ENCODE peak calls at places on chromosomes 5 and 9, in five cellular contexts. One of them, this sample, is unnamed. For H3K4me1, H3K36me3 and H3K27me3, the result is how much of the 10 kb centered on the place peaks cover.

GRCh38 chr9:98057095-98057799 is 715 bp downstream of the NANS start:
- DNase-seq in Karpas-422: peak
- DNase-seq in fibroblast of lung: peak
- DNase-seq in CD8-positive, alpha-beta memory T cell: no peak
- DNase-seq in colonic mucosa: no peak
- DNase-seq in this sample: no peak

GRCh38 chr9:99803694-99804093 is 18.0 kb upstream of the NR4A3 start:
- DNase-seq in Karpas-422: no peak
- DNase-seq in fibroblast of lung: peak
- DNase-seq in CD8-positive, alpha-beta memory T cell: no peak
- DNase-seq in colonic mucosa: no peak
- DNase-seq in this sample: no peak

GRCh38 chr5:112697301-112697700 is 40.4 kb upstream of the APC start:
- DNase-seq in Karpas-422: peak
- DNase-seq in fibroblast of lung: no peak
- DNase-seq in CD8-positive, alpha-beta memory T cell: no peak
- DNase-seq in colonic mucosa: no peak
- DNase-seq in this sample: no peak

GRCh38 chr9:135085830-135086546 is 1.5 kb upstream of the OLFM1 start:
- DNase-seq in Karpas-422: peak
- DNase-seq in fibroblast of lung: peak
- DNase-seq in CD8-positive, alpha-beta memory T cell: no peak
- DNase-seq in colonic mucosa: peak
- DNase-seq in this sample: no peak

GRCh38 chr5:10555134-10555733 is 8.6 kb upstream of the ANKRD33B start:
- DNase-seq in Karpas-422: no peak
- DNase-seq in fibroblast of lung: peak
- DNase-seq in CD8-positive, alpha-beta memory T cell: no peak
- DNase-seq in colonic mucosa: no peak
- DNase-seq in this sample: no peak

GRCh38 chr5:56610093-56610698 is 205.2 kb upstream of the MAP3K1 start:
- DNase-seq in Karpas-422: no peak
- DNase-seq in fibroblast of lung: no peak
- DNase-seq in CD8-positive, alpha-beta memory T cell: no peak
- DNase-seq in colonic mucosa: no peak
- DNase-seq in this sample: no peak

GRCh38 chr5:134138416-134139376 is 24.2 kb downstream of the TCF7 start:
- DNase-seq in Karpas-422: no peak
- DNase-seq in fibroblast of lung: peak
- DNase-seq in CD8-positive, alpha-beta memory T cell: no peak
- DNase-seq in colonic mucosa: no peak
- DNase-seq in this sample: no peak

GRCh38 chr9:995192-995591 is 18.7 kb downstream of the DMRT3 start:
- DNase-seq in Karpas-422: no peak
- DNase-seq in fibroblast of lung: peak
- DNase-seq in CD8-positive, alpha-beta memory T cell: no peak
- DNase-seq in colonic mucosa: no peak
- DNase-seq in this sample: no peak

GRCh38 chr9:133238272-133238850 is 29.3 kb upstream of the OBP2B start:
- DNase-seq in Karpas-422: peak
- DNase-seq in fibroblast of lung: peak
- DNase-seq in CD8-positive, alpha-beta memory T cell: no peak
- DNase-seq in colonic mucosa: peak
- DNase-seq in this sample: no peak

GRCh38 chr9:114574438-114574837 is 13.1 kb upstream of the ATP6V1G1 start:
- DNase-seq in Karpas-422: no peak
- DNase-seq in fibroblast of lung: no peak
- DNase-seq in CD8-positive, alpha-beta memory T cell: no peak
- DNase-seq in colonic mucosa: no peak
- DNase-seq in this sample: no peak

GRCh38 chr5:131630208-131630962 is 4.6 kb downstream of the RAPGEF6 start:
- DNase-seq in Karpas-422: no peak
- DNase-seq in fibroblast of lung: no peak
- DNase-seq in CD8-positive, alpha-beta memory T cell: no peak
- DNase-seq in colonic mucosa: no peak
- DNase-seq in this sample: no peak

GRCh38 chr9:79858509-79858908 is 286.7 kb downstream of the TLE4 start:
- DNase-seq in Karpas-422: peak
- DNase-seq in fibroblast of lung: peak
- DNase-seq in CD8-positive, alpha-beta memory T cell: no peak
- DNase-seq in colonic mucosa: no peak
- DNase-seq in this sample: peak

GRCh38 chr9:70615566-70616138 is 201.2 kb upstream of the KLF9 start:
- DNase-seq in Karpas-422: no peak
- DNase-seq in fibroblast of lung: no peak
- DNase-seq in CD8-positive, alpha-beta memory T cell: no peak
- DNase-seq in colonic mucosa: no peak
- DNase-seq in this sample: no peak

GRCh38 chr9:134419684-134420076 is 93.4 kb downstream of the RXRA start:
- DNase-seq in Karpas-422: peak
- DNase-seq in fibroblast of lung: no peak
- DNase-seq in CD8-positive, alpha-beta memory T cell: no peak
- DNase-seq in colonic mucosa: no peak
- DNase-seq in this sample: no peak

DNA sequence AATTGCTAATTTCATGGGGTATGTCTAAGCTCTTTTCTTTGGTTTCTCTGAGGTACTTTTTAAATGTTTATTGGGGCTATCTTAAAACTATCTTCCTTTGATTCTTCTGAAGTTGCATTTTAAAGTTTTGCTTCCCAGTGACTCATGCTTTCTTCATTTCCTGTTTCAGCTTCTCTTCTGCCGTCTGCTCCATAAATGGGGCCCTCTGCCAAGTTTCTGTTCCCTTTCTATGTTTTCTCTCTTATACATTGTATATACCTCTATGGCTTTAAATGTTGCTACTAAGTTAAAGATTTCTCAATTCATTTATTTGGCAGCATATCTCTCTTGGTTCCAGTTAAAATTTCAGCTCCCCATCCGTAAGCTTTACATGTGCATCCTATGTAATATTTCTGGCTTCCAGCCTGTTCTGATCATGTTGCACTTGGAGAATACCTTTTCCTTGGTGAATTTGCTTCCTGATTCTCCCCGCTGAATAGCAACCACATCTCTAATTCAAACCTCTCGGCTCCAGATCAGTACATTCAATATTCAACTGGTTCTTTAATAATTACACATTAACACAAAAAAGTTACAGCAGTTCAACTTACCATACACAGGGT is 125.3 kb downstream of the ST8SIA4 start:
- DNase-seq in Karpas-422: peak
- DNase-seq in fibroblast of lung: peak
- DNase-seq in CD8-positive, alpha-beta memory T cell: no peak
- DNase-seq in colonic mucosa: peak
- DNase-seq in this sample: no peak
- H3K4me1 ChIP-seq in Karpas-422: half or more
- H3K4me1 ChIP-seq in fibroblast of lung: under half
- H3K4me1 ChIP-seq in CD8-positive, alpha-beta memory T cell: under half
- H3K4me1 ChIP-seq in colonic mucosa: under half
- H3K4me1 ChIP-seq in this sample: under half

GRCh38 chr9:130635721-130636647 is 28.4 kb upstream of the PRDM12 start:
- DNase-seq in Karpas-422: no peak
- DNase-seq in fibroblast of lung: no peak
- DNase-seq in CD8-positive, alpha-beta memory T cell: no peak
- DNase-seq in colonic mucosa: no peak
- DNase-seq in this sample: no peak

GRCh38 chr9:130634191-130634768 is 30.1 kb upstream of the PRDM12 start:
- DNase-seq in Karpas-422: no peak
- DNase-seq in fibroblast of lung: no peak
- DNase-seq in CD8-positive, alpha-beta memory T cell: no peak
- DNase-seq in colonic mucosa: no peak
- DNase-seq in this sample: no peak

GRCh38 chr9:130634801-130635200 is 29.6 kb upstream of the PRDM12 start:
- DNase-seq in Karpas-422: no peak
- DNase-seq in fibroblast of lung: no peak
- DNase-seq in CD8-positive, alpha-beta memory T cell: no peak
- DNase-seq in colonic mucosa: no peak
- DNase-seq in this sample: no peak

GRCh38 chr9:130636648-130637020 is 27.8 kb upstream of the PRDM12 start:
- DNase-seq in Karpas-422: no peak
- DNase-seq in fibroblast of lung: no peak
- DNase-seq in CD8-positive, alpha-beta memory T cell: no peak
- DNase-seq in colonic mucosa: no peak
- DNase-seq in this sample: no peak

DNA sequence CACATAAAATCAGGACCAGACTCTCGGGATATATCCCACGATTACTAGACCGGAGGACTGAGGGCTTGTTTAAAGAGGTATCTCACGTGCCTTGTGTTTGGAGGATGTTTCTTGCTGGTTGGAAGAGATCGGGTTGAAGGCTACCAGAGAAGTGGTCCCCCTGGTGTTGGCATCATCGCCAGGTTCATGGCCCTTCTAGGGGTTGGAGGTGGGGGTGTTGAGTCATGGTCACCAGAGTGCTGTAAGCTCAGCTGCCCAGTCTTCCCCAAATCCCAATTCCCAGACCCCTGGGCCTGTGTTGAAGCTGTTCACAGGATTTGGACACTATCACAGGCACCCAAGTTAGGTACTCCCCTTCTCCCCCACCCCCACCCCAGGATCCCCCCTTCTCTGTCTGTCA is 29.1 kb upstream of the PRDM12 start:
- DNase-seq in Karpas-422: no peak
- DNase-seq in fibroblast of lung: no peak
- DNase-seq in CD8-positive, alpha-beta memory T cell: no peak
- DNase-seq in colonic mucosa: no peak
- DNase-seq in this sample: no peak
- H3K36me3 ChIP-seq in Karpas-422: under half
- H3K36me3 ChIP-seq in fibroblast of lung: under half
- H3K36me3 ChIP-seq in CD8-positive, alpha-beta memory T cell: under half
- H3K36me3 ChIP-seq in colonic mucosa: under half
- H3K36me3 ChIP-seq in this sample: half or more

GRCh38 chr5:168836603-168837245 is 257.6 kb upstream of the PANK3 start:
- DNase-seq in Karpas-422: no peak
- DNase-seq in fibroblast of lung: no peak
- DNase-seq in CD8-positive, alpha-beta memory T cell: no peak
- DNase-seq in colonic mucosa: no peak
- DNase-seq in this sample: no peak

GRCh38 chr5:168833936-168834335 is 254.8 kb upstream of the PANK3 start:
- DNase-seq in Karpas-422: no peak
- DNase-seq in fibroblast of lung: no peak
- DNase-seq in CD8-positive, alpha-beta memory T cell: no peak
- DNase-seq in colonic mucosa: no peak
- DNase-seq in this sample: no peak

GRCh38 chr5:168830833-168831232 is 251.7 kb upstream of the PANK3 start:
- DNase-seq in Karpas-422: no peak
- DNase-seq in fibroblast of lung: no peak
- DNase-seq in CD8-positive, alpha-beta memory T cell: no peak
- DNase-seq in colonic mucosa: no peak
- DNase-seq in this sample: no peak

GRCh38 chr5:168831438-168831837 is 252.3 kb upstream of the PANK3 start:
- DNase-seq in Karpas-422: no peak
- DNase-seq in fibroblast of lung: no peak
- DNase-seq in CD8-positive, alpha-beta memory T cell: no peak
- DNase-seq in colonic mucosa: no peak
- DNase-seq in this sample: no peak

DNA sequence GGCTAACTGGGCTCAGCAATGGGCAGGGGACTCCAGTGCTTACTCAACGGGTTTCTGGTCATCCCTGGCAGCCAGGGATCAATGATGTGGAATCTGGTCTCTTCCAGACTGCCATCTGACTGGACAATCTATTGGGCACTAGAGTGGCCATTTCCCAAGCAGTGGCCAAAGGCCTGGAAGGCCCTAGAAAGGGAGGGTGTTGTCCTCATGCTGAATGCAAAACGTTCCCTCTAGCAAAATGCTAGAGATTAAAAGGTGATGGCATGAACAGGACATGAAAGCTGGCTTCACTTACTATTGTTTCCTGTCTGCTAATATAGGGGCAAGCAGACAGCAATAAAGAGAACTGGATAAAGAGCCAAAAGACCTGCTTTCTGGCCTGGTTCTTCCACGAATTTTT is 254.2 kb upstream of the PANK3 start:
- DNase-seq in Karpas-422: no peak
- DNase-seq in fibroblast of lung: no peak
- DNase-seq in CD8-positive, alpha-beta memory T cell: no peak
- DNase-seq in colonic mucosa: no peak
- DNase-seq in this sample: no peak
- H3K27me3 ChIP-seq in Karpas-422: under half
- H3K27me3 ChIP-seq in fibroblast of lung: under half
- H3K27me3 ChIP-seq in CD8-positive, alpha-beta memory T cell: under half
- H3K27me3 ChIP-seq in colonic mucosa: under half
- H3K27me3 ChIP-seq in this sample: under half

DNA sequence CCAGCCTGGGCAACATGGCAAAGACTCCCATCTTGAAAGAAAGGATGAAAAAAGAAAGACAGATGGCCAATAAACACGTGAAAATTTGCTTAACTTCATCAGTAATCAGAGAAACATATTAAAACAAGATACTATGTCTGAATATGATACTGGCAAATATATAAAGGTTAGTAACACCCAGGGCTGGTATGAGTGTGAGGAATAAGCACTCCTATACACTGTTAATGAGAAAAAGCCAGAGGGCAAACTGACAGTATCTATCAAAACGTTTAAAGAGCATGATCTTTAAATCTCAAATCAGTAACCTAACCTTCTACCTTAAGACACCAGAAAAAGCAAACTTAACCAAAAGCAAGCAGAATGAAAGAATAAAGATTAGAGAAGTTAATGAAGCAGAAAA is 14.1 kb downstream of the B4GALT1 start:
- DNase-seq in Karpas-422: no peak
- DNase-seq in fibroblast of lung: no peak
- DNase-seq in CD8-positive, alpha-beta memory T cell: no peak
- DNase-seq in colonic mucosa: no peak
- DNase-seq in this sample: no peak
- H3K4me1 ChIP-seq in Karpas-422: under half
- H3K4me1 ChIP-seq in fibroblast of lung: under half
- H3K4me1 ChIP-seq in CD8-positive, alpha-beta memory T cell: half or more
- H3K4me1 ChIP-seq in colonic mucosa: under half
- H3K4me1 ChIP-seq in this sample: under half